ENCODE peak calls at places on chromosomes 5 and 9, in eight cellular contexts. One of them, this sample, is unnamed.

GRCh38 chr9:115972802-115973201 is 180.8 kb upstream of the PAPPA start:
- DNase-seq in stimulated activated CD8-positive, alpha-beta memory T cell treated with anti-CD3 and anti-CD28 coated beads, Interleukin-4, amount 100 ng/mL, for 1 hour: no peak
- DNase-seq in SW 1271: no peak
- DNase-seq in H1: no peak
- DNase-seq in mesenchymal stem cell: no peak
- DNase-seq in stimulated activated CD4-positive, alpha-beta T cell treated with anti-CD3 and anti-CD28 coated beads, Interleukin-4, amount 100 ng/mL, for 48 hours: no peak
- DNase-seq in ACHN: no peak
- DNase-seq in HCEC 1CT: no peak
- DNase-seq in this sample: no peak

GRCh38 chr9:132826576-132827365 is 51.3 kb downstream of the AK8 start:
- DNase-seq in stimulated activated CD8-positive, alpha-beta memory T cell treated with anti-CD3 and anti-CD28 coated beads, Interleukin-4, amount 100 ng/mL, for 1 hour: no peak
- DNase-seq in SW 1271: no peak
- DNase-seq in H1: no peak
- DNase-seq in mesenchymal stem cell: no peak
- DNase-seq in stimulated activated CD4-positive, alpha-beta T cell treated with anti-CD3 and anti-CD28 coated beads, Interleukin-4, amount 100 ng/mL, for 48 hours: no peak
- DNase-seq in ACHN: no peak
- DNase-seq in HCEC 1CT: no peak
- DNase-seq in this sample: no peak

GRCh38 chr9:87119328-87119881 is 172.1 kb upstream of the GAS1 start:
- DNase-seq in stimulated activated CD8-positive, alpha-beta memory T cell treated with anti-CD3 and anti-CD28 coated beads, Interleukin-4, amount 100 ng/mL, for 1 hour: no peak
- DNase-seq in SW 1271: no peak
- DNase-seq in H1: no peak
- DNase-seq in mesenchymal stem cell: peak
- DNase-seq in stimulated activated CD4-positive, alpha-beta T cell treated with anti-CD3 and anti-CD28 coated beads, Interleukin-4, amount 100 ng/mL, for 48 hours: no peak
- DNase-seq in ACHN: no peak
- DNase-seq in HCEC 1CT: peak
- DNase-seq in this sample: no peak

GRCh38 chr9:2964485-2964884 is 120.6 kb upstream of the PUM3 start:
- DNase-seq in stimulated activated CD8-positive, alpha-beta memory T cell treated with anti-CD3 and anti-CD28 coated beads, Interleukin-4, amount 100 ng/mL, for 1 hour: no peak
- DNase-seq in SW 1271: no peak
- DNase-seq in H1: no peak
- DNase-seq in mesenchymal stem cell: no peak
- DNase-seq in stimulated activated CD4-positive, alpha-beta T cell treated with anti-CD3 and anti-CD28 coated beads, Interleukin-4, amount 100 ng/mL, for 48 hours: no peak
- DNase-seq in ACHN: no peak
- DNase-seq in HCEC 1CT: no peak
- DNase-seq in this sample: no peak

GRCh38 chr9:89606567-89607311 is 1.9 kb downstream of the GADD45G start:
- DNase-seq in stimulated activated CD8-positive, alpha-beta memory T cell treated with anti-CD3 and anti-CD28 coated beads, Interleukin-4, amount 100 ng/mL, for 1 hour: no peak
- DNase-seq in SW 1271: no peak
- DNase-seq in H1: no peak
- DNase-seq in mesenchymal stem cell: peak
- DNase-seq in stimulated activated CD4-positive, alpha-beta T cell treated with anti-CD3 and anti-CD28 coated beads, Interleukin-4, amount 100 ng/mL, for 48 hours: peak
- DNase-seq in ACHN: peak
- DNase-seq in HCEC 1CT: peak
- DNase-seq in this sample: peak

GRCh38 chr5:151676719-151677118 is 10.0 kb downstream of the SPARC start:
- DNase-seq in stimulated activated CD8-positive, alpha-beta memory T cell treated with anti-CD3 and anti-CD28 coated beads, Interleukin-4, amount 100 ng/mL, for 1 hour: no peak
- DNase-seq in SW 1271: no peak
- DNase-seq in H1: no peak
- DNase-seq in mesenchymal stem cell: no peak
- DNase-seq in stimulated activated CD4-positive, alpha-beta T cell treated with anti-CD3 and anti-CD28 coated beads, Interleukin-4, amount 100 ng/mL, for 48 hours: no peak
- DNase-seq in ACHN: no peak
- DNase-seq in HCEC 1CT: no peak
- DNase-seq in this sample: no peak

GRCh38 chr9:125496313-125496838 is 210.6 kb downstream of the MAPKAP1 start:
- DNase-seq in stimulated activated CD8-positive, alpha-beta memory T cell treated with anti-CD3 and anti-CD28 coated beads, Interleukin-4, amount 100 ng/mL, for 1 hour: no peak
- DNase-seq in SW 1271: no peak
- DNase-seq in H1: no peak
- DNase-seq in mesenchymal stem cell: no peak
- DNase-seq in stimulated activated CD4-positive, alpha-beta T cell treated with anti-CD3 and anti-CD28 coated beads, Interleukin-4, amount 100 ng/mL, for 48 hours: no peak
- DNase-seq in ACHN: no peak
- DNase-seq in HCEC 1CT: no peak
- DNase-seq in this sample: no peak

GRCh38 chr5:17425385-17426070 is 72.5 kb upstream of the TAF11L2 start:
- DNase-seq in stimulated activated CD8-positive, alpha-beta memory T cell treated with anti-CD3 and anti-CD28 coated beads, Interleukin-4, amount 100 ng/mL, for 1 hour: no peak
- DNase-seq in SW 1271: no peak
- DNase-seq in H1: no peak
- DNase-seq in mesenchymal stem cell: no peak
- DNase-seq in stimulated activated CD4-positive, alpha-beta T cell treated with anti-CD3 and anti-CD28 coated beads, Interleukin-4, amount 100 ng/mL, for 48 hours: no peak
- DNase-seq in ACHN: no peak
- DNase-seq in HCEC 1CT: no peak
- DNase-seq in this sample: no peak

GRCh38 chr5:54651482-54652076 is 134.0 kb downstream of the SNX18 start:
- DNase-seq in stimulated activated CD8-positive, alpha-beta memory T cell treated with anti-CD3 and anti-CD28 coated beads, Interleukin-4, amount 100 ng/mL, for 1 hour: no peak
- DNase-seq in SW 1271: no peak
- DNase-seq in H1: no peak
- DNase-seq in mesenchymal stem cell: no peak
- DNase-seq in stimulated activated CD4-positive, alpha-beta T cell treated with anti-CD3 and anti-CD28 coated beads, Interleukin-4, amount 100 ng/mL, for 48 hours: no peak
- DNase-seq in ACHN: no peak
- DNase-seq in HCEC 1CT: no peak
- DNase-seq in this sample: no peak

GRCh38 chr5:74493426-74493825 is 147.1 kb downstream of the ENC1 start:
- DNase-seq in stimulated activated CD8-positive, alpha-beta memory T cell treated with anti-CD3 and anti-CD28 coated beads, Interleukin-4, amount 100 ng/mL, for 1 hour: no peak
- DNase-seq in SW 1271: no peak
- DNase-seq in H1: no peak
- DNase-seq in mesenchymal stem cell: no peak
- DNase-seq in stimulated activated CD4-positive, alpha-beta T cell treated with anti-CD3 and anti-CD28 coated beads, Interleukin-4, amount 100 ng/mL, for 48 hours: no peak
- DNase-seq in ACHN: no peak
- DNase-seq in HCEC 1CT: no peak
- DNase-seq in this sample: no peak

GRCh38 chr9:98220911-98221310 is 28.5 kb upstream of the CORO2A start:
- DNase-seq in stimulated activated CD8-positive, alpha-beta memory T cell treated with anti-CD3 and anti-CD28 coated beads, Interleukin-4, amount 100 ng/mL, for 1 hour: no peak
- DNase-seq in SW 1271: no peak
- DNase-seq in H1: no peak
- DNase-seq in mesenchymal stem cell: no peak
- DNase-seq in stimulated activated CD4-positive, alpha-beta T cell treated with anti-CD3 and anti-CD28 coated beads, Interleukin-4, amount 100 ng/mL, for 48 hours: no peak
- DNase-seq in ACHN: no peak
- DNase-seq in HCEC 1CT: no peak
- DNase-seq in this sample: no peak

GRCh38 chr9:109766351-109766750 is 13.6 kb upstream of the PALM2AKAP2 start:
- DNase-seq in stimulated activated CD8-positive, alpha-beta memory T cell treated with anti-CD3 and anti-CD28 coated beads, Interleukin-4, amount 100 ng/mL, for 1 hour: no peak
- DNase-seq in SW 1271: no peak
- DNase-seq in H1: no peak
- DNase-seq in mesenchymal stem cell: peak
- DNase-seq in stimulated activated CD4-positive, alpha-beta T cell treated with anti-CD3 and anti-CD28 coated beads, Interleukin-4, amount 100 ng/mL, for 48 hours: no peak
- DNase-seq in ACHN: no peak
- DNase-seq in HCEC 1CT: peak
- DNase-seq in this sample: no peak

GRCh38 chr5:75482482-75482881 is 28.9 kb downstream of the CERT1 start:
- DNase-seq in stimulated activated CD8-positive, alpha-beta memory T cell treated with anti-CD3 and anti-CD28 coated beads, Interleukin-4, amount 100 ng/mL, for 1 hour: no peak
- DNase-seq in SW 1271: no peak
- DNase-seq in H1: no peak
- DNase-seq in mesenchymal stem cell: no peak
- DNase-seq in stimulated activated CD4-positive, alpha-beta T cell treated with anti-CD3 and anti-CD28 coated beads, Interleukin-4, amount 100 ng/mL, for 48 hours: no peak
- DNase-seq in ACHN: no peak
- DNase-seq in HCEC 1CT: no peak
- DNase-seq in this sample: no peak

GRCh38 chr5:39206630-39207319 is 12.6 kb downstream of the FYB1 start:
- DNase-seq in stimulated activated CD8-positive, alpha-beta memory T cell treated with anti-CD3 and anti-CD28 coated beads, Interleukin-4, amount 100 ng/mL, for 1 hour: no peak
- DNase-seq in SW 1271: no peak
- DNase-seq in H1: no peak
- DNase-seq in mesenchymal stem cell: no peak
- DNase-seq in stimulated activated CD4-positive, alpha-beta T cell treated with anti-CD3 and anti-CD28 coated beads, Interleukin-4, amount 100 ng/mL, for 48 hours: no peak
- DNase-seq in ACHN: no peak
- DNase-seq in HCEC 1CT: no peak
- DNase-seq in this sample: no peak

GRCh38 chr9:17075758-17076485 is 58.9 kb upstream of the CNTLN start:
- DNase-seq in stimulated activated CD8-positive, alpha-beta memory T cell treated with anti-CD3 and anti-CD28 coated beads, Interleukin-4, amount 100 ng/mL, for 1 hour: no peak
- DNase-seq in SW 1271: no peak
- DNase-seq in H1: no peak
- DNase-seq in mesenchymal stem cell: no peak
- DNase-seq in stimulated activated CD4-positive, alpha-beta T cell treated with anti-CD3 and anti-CD28 coated beads, Interleukin-4, amount 100 ng/mL, for 48 hours: no peak
- DNase-seq in ACHN: peak
- DNase-seq in HCEC 1CT: no peak
- DNase-seq in this sample: no peak

GRCh38 chr5:56430437-56430836 is 197.3 kb upstream of the ANKRD55 start:
- DNase-seq in stimulated activated CD8-positive, alpha-beta memory T cell treated with anti-CD3 and anti-CD28 coated beads, Interleukin-4, amount 100 ng/mL, for 1 hour: no peak
- DNase-seq in SW 1271: no peak
- DNase-seq in H1: no peak
- DNase-seq in mesenchymal stem cell: no peak
- DNase-seq in stimulated activated CD4-positive, alpha-beta T cell treated with anti-CD3 and anti-CD28 coated beads, Interleukin-4, amount 100 ng/mL, for 48 hours: no peak
- DNase-seq in ACHN: no peak
- DNase-seq in HCEC 1CT: no peak
- DNase-seq in this sample: no peak

GRCh38 chr5:156181656-156182055 is 145.3 kb upstream of the SGCD start:
- DNase-seq in stimulated activated CD8-positive, alpha-beta memory T cell treated with anti-CD3 and anti-CD28 coated beads, Interleukin-4, amount 100 ng/mL, for 1 hour: no peak
- DNase-seq in SW 1271: no peak
- DNase-seq in H1: no peak
- DNase-seq in mesenchymal stem cell: peak
- DNase-seq in stimulated activated CD4-positive, alpha-beta T cell treated with anti-CD3 and anti-CD28 coated beads, Interleukin-4, amount 100 ng/mL, for 48 hours: no peak
- DNase-seq in ACHN: no peak
- DNase-seq in HCEC 1CT: no peak
- DNase-seq in this sample: no peak

GRCh38 chr9:115240676-115241075 is 122.7 kb upstream of the TNC start:
- DNase-seq in stimulated activated CD8-positive, alpha-beta memory T cell treated with anti-CD3 and anti-CD28 coated beads, Interleukin-4, amount 100 ng/mL, for 1 hour: no peak
- DNase-seq in SW 1271: no peak
- DNase-seq in H1: no peak
- DNase-seq in mesenchymal stem cell: no peak
- DNase-seq in stimulated activated CD4-positive, alpha-beta T cell treated with anti-CD3 and anti-CD28 coated beads, Interleukin-4, amount 100 ng/mL, for 48 hours: no peak
- DNase-seq in ACHN: no peak
- DNase-seq in HCEC 1CT: no peak
- DNase-seq in this sample: no peak

GRCh38 chr5:17021363-17021932 is 85.4 kb upstream of the MYO10 start:
- DNase-seq in stimulated activated CD8-positive, alpha-beta memory T cell treated with anti-CD3 and anti-CD28 coated beads, Interleukin-4, amount 100 ng/mL, for 1 hour: no peak
- DNase-seq in SW 1271: no peak
- DNase-seq in H1: no peak
- DNase-seq in mesenchymal stem cell: peak
- DNase-seq in stimulated activated CD4-positive, alpha-beta T cell treated with anti-CD3 and anti-CD28 coated beads, Interleukin-4, amount 100 ng/mL, for 48 hours: no peak
- DNase-seq in ACHN: no peak
- DNase-seq in HCEC 1CT: no peak
- DNase-seq in this sample: no peak